ENCODE peak calls at places on chromosome X, in nine cellular contexts. K, Y, W, Q, H, E, N, J and C are unnamed samples.

GRCh38 chrX:41670108-41670507 is 18.7 kb upstream of the GPR34 start:
- DNase-seq in K (no peak), Y (no peak), W (no peak), Q (no peak), H (no peak), E (no peak), N (no peak), J (no peak), C (no peak)

GRCh38 chrX:17397074-17397473 is 22.1 kb downstream of the NHS start:
- DNase-seq in K (no peak), Y (peak), W (no peak), Q (no peak), H (no peak), E (no peak), N (no peak), J (no peak), C (no peak)

GRCh38 chrX:96982159-96982558 is 98.5 kb downstream of the RPA4 start:
- DNase-seq in K (no peak), Y (no peak), W (no peak), Q (no peak), H (no peak), E (no peak), N (no peak), J (no peak), C (no peak)

GRCh38 chrX:119477812-119478232 is 9.6 kb downstream of the SLC25A5 start:
- DNase-seq in K (no peak), Y (no peak), W (no peak), Q (peak), H (peak), E (no peak), N (peak), J (peak), C (no peak)

GRCh38 chrX:138858438-138858837 is 146.9 kb upstream of the FGF13 start:
- DNase-seq in K (no peak), Y (no peak), W (no peak), Q (no peak), H (no peak), E (no peak), N (peak), J (no peak), C (no peak)

GRCh38 chrX:153449306-153450113 is 3.7 kb upstream of the TREX2 start:
- DNase-seq in K (no peak), Y (no peak), W (no peak), Q (no peak), H (no peak), E (no peak), N (no peak), J (no peak), C (no peak)

GRCh38 chrX:5306654-5307121 is 922.0 kb downstream of the NLGN4X start:
- DNase-seq in K (no peak), Y (no peak), W (no peak), Q (peak), H (no peak), E (no peak), N (peak), J (no peak), C (no peak)

GRCh38 chrX:72604705-72605104 is 32.1 kb upstream of the HDAC8 start:
- DNase-seq in K (no peak), Y (no peak), W (no peak), Q (no peak), H (no peak), E (no peak), N (no peak), J (no peak), C (no peak)

GRCh38 chrX:39850209-39850608 is 247.5 kb downstream of the BCOR start:
- DNase-seq in K (no peak), Y (no peak), W (no peak), Q (no peak), H (no peak), E (no peak), N (no peak), J (no peak), C (no peak)

GRCh38 chrX:17441965-17442364 is 67.0 kb downstream of the NHS start:
- DNase-seq in K (no peak), Y (no peak), W (no peak), Q (no peak), H (no peak), E (no peak), N (no peak), J (no peak), C (no peak)

GRCh38 chrX:45622042-45622423 is 421.4 kb upstream of the DIPK2B start:
- DNase-seq in K (no peak), Y (no peak), W (no peak), Q (no peak), H (no peak), E (no peak), N (no peak), J (no peak), C (no peak)

GRCh38 chrX:101078716-101079115 is at the start of gene TMEM35A:
- DNase-seq in K (peak), Y (peak), W (no peak), Q (no peak), H (no peak), E (no peak), N (no peak), J (no peak), C (no peak)

GRCh38 chrX:78327370-78328048 is at the start of gene CYSLTR1:
- DNase-seq in K (no peak), Y (peak), W (no peak), Q (no peak), H (no peak), E (no peak), N (peak), J (no peak), C (peak)

GRCh38 chrX:122880952-122881351 is 303.1 kb upstream of the GRIA3 start:
- DNase-seq in K (no peak), Y (peak), W (no peak), Q (no peak), H (no peak), E (no peak), N (no peak), J (no peak), C (no peak)

GRCh38 chrX:10974920-10975319 is 136.2 kb upstream of the HCCS start:
- DNase-seq in K (no peak), Y (no peak), W (no peak), Q (no peak), H (no peak), E (no peak), N (no peak), J (no peak), C (no peak)

GRCh38 chrX:2474280-2474962 is 26.4 kb downstream of the DHRSX start:
- DNase-seq in K (no peak), Y (peak), W (no peak), Q (no peak), H (no peak), E (no peak), N (peak), J (no peak), C (no peak)

DNA sequence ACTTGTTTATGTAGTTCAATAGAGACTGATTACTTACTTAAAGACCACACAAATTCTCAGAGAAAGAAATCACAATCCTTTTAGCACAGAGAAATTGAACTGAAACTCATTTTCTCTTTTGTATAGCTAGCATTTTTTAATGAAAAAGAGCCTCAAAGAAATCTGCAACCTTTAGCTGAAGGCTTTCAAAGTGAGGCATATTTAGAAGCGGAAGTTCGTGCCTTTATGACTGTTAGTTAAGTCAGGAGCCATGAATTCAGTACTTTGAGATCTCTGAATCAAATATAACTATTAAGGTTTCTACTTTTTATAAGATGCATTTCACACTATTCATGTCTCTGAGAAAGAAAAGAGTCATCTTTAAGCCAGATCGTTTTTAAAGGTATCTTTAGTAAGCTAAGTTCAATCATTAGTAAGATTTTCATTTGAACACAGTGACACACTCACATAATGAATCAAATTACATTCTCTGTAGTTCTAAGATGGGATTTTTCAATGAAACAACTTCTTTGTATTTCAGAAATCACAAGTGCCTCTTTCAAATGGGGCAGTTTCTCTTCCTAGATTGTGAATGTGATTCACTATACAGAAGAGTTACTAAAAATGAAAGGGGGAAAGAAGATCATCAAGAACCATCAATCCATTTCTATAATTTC is 61.4 kb downstream of the SMARCA1 start:
- DNase-seq in K (no peak), Y (no peak), W (no peak), Q (no peak), H (no peak), E (no peak), N (no peak), J (no peak), C (no peak)
- H3K4me3 ChIP-seq in K (no peak), Y (no peak), W (no peak), Q (no peak), H (no peak), E (no peak), N (no peak), J (no peak), C (no peak)

GRCh38 chrX:106726485-106727437 is at the start of gene RNF128:
- DNase-seq in K (peak), Y (peak), W (no peak), Q (no peak), H (peak), E (peak), N (peak), J (peak), C (no peak)
- H3K4me3 ChIP-seq in K (no peak), Y (peak), W (no peak), Q (peak), H (peak), E (peak), N (no peak), J (peak), C (no peak)

DNA sequence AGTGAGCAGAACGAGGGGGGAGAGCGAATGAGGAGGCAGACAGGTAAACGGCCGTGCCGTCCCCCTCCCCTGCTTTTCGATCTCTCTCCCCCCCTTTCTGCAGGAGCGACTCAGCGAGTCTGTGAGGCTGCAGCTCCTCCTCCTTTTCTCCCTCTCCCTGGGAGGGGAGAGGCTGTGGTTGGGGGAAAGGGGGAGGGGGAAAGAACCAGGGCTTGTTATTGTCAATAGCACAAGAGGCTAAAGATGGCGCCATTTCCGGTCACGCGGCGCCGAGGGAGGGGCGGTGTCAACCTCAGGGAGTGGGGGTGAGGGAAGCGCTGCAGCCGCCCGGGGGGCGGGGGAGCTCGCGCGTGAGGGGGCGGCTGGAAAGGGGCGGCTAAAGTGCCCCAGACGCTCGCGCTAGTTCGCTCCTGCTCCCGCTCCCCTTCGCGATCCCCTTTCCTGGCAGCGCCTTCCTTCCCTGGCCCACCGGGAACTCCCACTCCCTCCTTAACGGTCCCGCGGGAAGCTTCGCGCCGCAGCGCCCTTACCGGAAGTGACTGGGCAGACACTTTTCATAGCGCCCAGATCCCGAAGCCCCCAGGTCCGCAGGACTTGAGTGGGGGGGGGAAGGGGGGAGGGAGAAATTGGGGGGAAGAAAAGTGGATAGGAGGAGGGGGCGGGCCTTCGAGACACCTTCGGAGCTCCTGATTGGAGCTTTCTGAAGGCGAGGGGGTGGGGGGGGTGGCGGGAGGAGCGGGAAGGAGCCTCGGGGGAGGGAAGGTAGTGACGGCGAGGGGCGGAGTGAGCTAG is at the start of gene CUL4B:
- DNase-seq in K (peak), Y (peak), W (peak), Q (peak), H (peak), E (peak), N (peak), J (peak), C (peak)
- H3K4me3 ChIP-seq in K (peak), Y (peak), W (peak), Q (peak), H (peak), E (peak), N (peak), J (peak), C (peak)

GRCh38 chrX:130173190-130173895 is 1.6 kb downstream of the RAB33A start:
- DNase-seq in K (no peak), Y (no peak), W (peak), Q (peak), H (no peak), E (no peak), N (no peak), J (no peak), C (no peak)
- H3K4me3 ChIP-seq in K (peak), Y (no peak), W (peak), Q (no peak), H (no peak), E (peak), N (peak), J (no peak), C (peak)

DNA sequence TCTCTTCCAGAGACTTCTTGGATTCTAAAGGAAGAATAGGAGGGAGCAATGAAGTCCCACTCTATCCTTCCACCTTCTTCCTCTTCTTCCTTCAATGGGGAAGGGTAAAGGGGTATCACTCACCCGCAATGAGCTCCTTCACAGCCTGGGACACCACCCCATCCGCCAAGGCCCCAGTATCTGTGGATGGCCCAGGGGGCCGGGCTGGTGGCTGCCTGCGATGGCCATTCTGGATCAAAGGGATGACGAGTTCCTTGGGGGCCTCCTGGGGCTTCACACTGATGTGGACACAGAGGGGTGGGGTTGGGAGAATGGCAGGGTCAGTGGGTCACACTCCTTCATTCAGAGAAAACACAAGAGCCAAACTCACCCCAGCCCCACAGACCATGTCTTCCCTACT is 1.0 kb downstream of the GPKOW start:
- DNase-seq in K (no peak), Y (no peak), W (no peak), Q (no peak), H (no peak), E (no peak), N (no peak), J (no peak), C (no peak)
- H3K4me3 ChIP-seq in K (peak), Y (peak), W (peak), Q (peak), H (peak), E (peak), N (peak), J (peak), C (peak)

DNA sequence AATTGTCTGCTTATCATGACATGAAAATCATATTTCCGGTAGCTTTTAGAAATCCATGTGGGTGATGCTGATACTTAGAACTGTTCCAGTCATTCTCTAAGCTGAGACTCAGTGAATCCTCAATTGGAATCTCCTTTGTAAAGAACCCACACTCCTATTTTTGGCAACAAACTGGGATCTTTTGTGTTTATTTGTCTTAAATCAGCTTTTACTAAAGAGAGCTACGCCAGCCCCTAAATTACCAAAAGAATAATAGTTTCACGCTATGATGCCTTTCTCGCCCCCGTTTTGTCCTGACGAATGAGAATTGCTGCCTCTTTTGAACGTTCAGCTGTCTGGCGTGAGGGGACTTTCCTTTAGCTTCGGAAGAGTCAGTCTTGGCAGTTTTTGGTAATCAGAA is 195.9 kb downstream of the SHOX start:
- DNase-seq in K (no peak), Y (no peak), W (no peak), Q (no peak), H (no peak), E (no peak), N (no peak), J (no peak), C (no peak)
- H3K4me3 ChIP-seq in K (no peak), Y (no peak), W (no peak), Q (peak), H (no peak), E (no peak), N (no peak), J (no peak), C (no peak)

GRCh38 chrX:137032841-137033773 is 688 bp downstream of the GPR101 start:
- DNase-seq in K (no peak), Y (peak), W (no peak), Q (no peak), H (no peak), E (no peak), N (no peak), J (no peak), C (no peak)
- H3K4me3 ChIP-seq in K (no peak), Y (peak), W (peak), Q (peak), H (peak), E (no peak), N (peak), J (peak), C (no peak)

GRCh38 chrX:47581731-47582647 is at the start of gene TIMP1:
- DNase-seq in K (peak), Y (peak), W (peak), Q (peak), H (peak), E (peak), N (peak), J (peak), C (peak)

GRCh38 chrX:47586043-47586787 is 4.0 kb downstream of the TIMP1 start:
- DNase-seq in K (no peak), Y (no peak), W (no peak), Q (no peak), H (no peak), E (no peak), N (no peak), J (no peak), C (no peak)

GRCh38 chrX:47584714-47585113 is 2.5 kb downstream of the TIMP1 start:
- DNase-seq in K (no peak), Y (no peak), W (no peak), Q (no peak), H (no peak), E (no peak), N (no peak), J (no peak), C (no peak)

GRCh38 chrX:47585273-47585672 is 3.0 kb downstream of the TIMP1 start:
- DNase-seq in K (no peak), Y (peak), W (no peak), Q (no peak), H (no peak), E (no peak), N (no peak), J (no peak), C (no peak)

GRCh38 chrX:47583240-47583861 is 1.1 kb downstream of the TIMP1 start:
- DNase-seq in K (no peak), Y (no peak), W (no peak), Q (no peak), H (no peak), E (no peak), N (no peak), J (no peak), C (no peak)
- H3K4me3 ChIP-seq in K (peak), Y (no peak), W (no peak), Q (peak), H (no peak), E (no peak), N (peak), J (peak), C (peak)